ENCODE peak calls at places on chromosomes 13 and 19, in nine cellular contexts. Z is AG09309, X is choroid plexus epithelial cell, B is Karpas-422, M is GM23248, Q is heart left ventricle, T is ascending aorta, U is uterus, F is trophoblast cell. H is an unnamed sample.

GRCh38 chr13:41942462-41943094 is 18.3 kb downstream of the VWA8 start:
- DNase-seq in Z (no peak), X (peak), B (peak), M (peak), Q (no peak), T (no peak), U (no peak), F (peak), H (no peak)

GRCh38 chr19:41666075-41666474 is 22.0 kb downstream of the CEACAM7 start:
- DNase-seq in Z (no peak), X (no peak), B (no peak), M (no peak), Q (no peak), T (no peak), U (no peak), F (no peak), H (no peak)

GRCh38 chr13:22107549-22107948 is 436.7 kb downstream of the FGF9 start:
- DNase-seq in Z (no peak), X (no peak), B (no peak), M (no peak), Q (no peak), T (no peak), U (no peak), F (no peak), H (no peak)

GRCh38 chr13:85286081-85286480 is 513.1 kb downstream of the SLITRK6 start:
- DNase-seq in Z (no peak), X (no peak), B (no peak), M (no peak), Q (no peak), T (no peak), U (no peak), F (no peak), H (no peak)

GRCh38 chr19:41595258-41595889 is 19.4 kb downstream of the CEACAM21 start:
- DNase-seq in Z (peak), X (peak), B (peak), M (peak), Q (no peak), T (no peak), U (no peak), F (peak), H (peak)

GRCh38 chr19:15303105-15303780 is 29.1 kb downstream of the BRD4 start:
- DNase-seq in Z (no peak), X (peak), B (no peak), M (peak), Q (no peak), T (no peak), U (no peak), F (peak), H (no peak)

GRCh38 chr13:23348270-23349126 is 85.0 kb downstream of the SACS start:
- DNase-seq in Z (no peak), X (peak), B (no peak), M (peak), Q (no peak), T (no peak), U (no peak), F (no peak), H (no peak)

GRCh38 chr19:13060233-13060963 is 42.3 kb downstream of the LYL1 start:
- DNase-seq in Z (no peak), X (no peak), B (no peak), M (peak), Q (no peak), T (no peak), U (peak), F (no peak), H (no peak)

GRCh38 chr13:98889419-98890079 is 88.3 kb downstream of the DOCK9 start:
- DNase-seq in Z (no peak), X (no peak), B (no peak), M (no peak), Q (no peak), T (no peak), U (no peak), F (peak), H (no peak)

GRCh38 chr19:10211691-10212090 is 16.9 kb upstream of the DNMT1 start:
- DNase-seq in Z (no peak), X (no peak), B (no peak), M (no peak), Q (no peak), T (no peak), U (no peak), F (peak), H (no peak)

GRCh38 chr19:12656899-12657571 is 9.5 kb downstream of the MAN2B1 start:
- DNase-seq in Z (no peak), X (no peak), B (peak), M (peak), Q (no peak), T (no peak), U (no peak), F (no peak), H (no peak)

GRCh38 chr19:14830702-14831101 is 4.3 kb downstream of the OR7A5 start:
- DNase-seq in Z (no peak), X (no peak), B (peak), M (no peak), Q (no peak), T (no peak), U (no peak), F (peak), H (no peak)

GRCh38 chr19:46493236-46494114 is 2.2 kb downstream of the PNMA8B start:
- DNase-seq in Z (no peak), X (peak), B (no peak), M (peak), Q (peak), T (no peak), U (peak), F (no peak), H (no peak)

GRCh38 chr13:57588639-57589038 is 42.9 kb upstream of the PCDH17 start:
- DNase-seq in Z (no peak), X (no peak), B (no peak), M (no peak), Q (no peak), T (no peak), U (no peak), F (no peak), H (no peak)

GRCh38 chr13:40401911-40402776 is 264.3 kb downstream of the FOXO1 start:
- DNase-seq in Z (peak), X (peak), B (peak), M (peak), Q (peak), T (peak), U (peak), F (peak), H (no peak)

GRCh38 chr13:114128348-114128623 is 4.1 kb downstream of the RASA3 start:
- DNase-seq in Z (no peak), X (no peak), B (no peak), M (no peak), Q (no peak), T (no peak), U (no peak), F (no peak), H (no peak)
- H3K4me3 ChIP-seq in Z (peak), X (peak), B (peak), M (peak), Q (peak), T (peak), U (no peak), F (no peak), H (no peak)

GRCh38 chr13:113745059-113745458 is 14.0 kb upstream of the TMEM255B start:
- DNase-seq in Z (no peak), X (no peak), B (no peak), M (no peak), Q (no peak), T (no peak), U (no peak), F (no peak), H (no peak)
- H3K4me3 ChIP-seq in Z (no peak), X (no peak), B (no peak), M (no peak), Q (no peak), T (no peak), U (no peak), F (no peak), H (no peak)

GRCh38 chr19:920051-920857 is 3.1 kb downstream of the KISS1R start:
- DNase-seq in Z (no peak), X (no peak), B (no peak), M (peak), Q (no peak), T (no peak), U (no peak), F (peak), H (peak)

GRCh38 chr19:925087-925911 is 536 bp upstream of the ARID3A start:
- DNase-seq in Z (peak), X (peak), B (peak), M (peak), Q (peak), T (peak), U (peak), F (peak), H (peak)

GRCh38 chr19:926595-927043 is 784 bp downstream of the ARID3A start:
- DNase-seq in Z (no peak), X (peak), B (peak), M (peak), Q (peak), T (peak), U (peak), F (peak), H (no peak)

GRCh38 chr19:925912-926594 is at the start of gene ARID3A:
- DNase-seq in Z (peak), X (no peak), B (no peak), M (peak), Q (peak), T (no peak), U (no peak), F (no peak), H (no peak)

DNA sequence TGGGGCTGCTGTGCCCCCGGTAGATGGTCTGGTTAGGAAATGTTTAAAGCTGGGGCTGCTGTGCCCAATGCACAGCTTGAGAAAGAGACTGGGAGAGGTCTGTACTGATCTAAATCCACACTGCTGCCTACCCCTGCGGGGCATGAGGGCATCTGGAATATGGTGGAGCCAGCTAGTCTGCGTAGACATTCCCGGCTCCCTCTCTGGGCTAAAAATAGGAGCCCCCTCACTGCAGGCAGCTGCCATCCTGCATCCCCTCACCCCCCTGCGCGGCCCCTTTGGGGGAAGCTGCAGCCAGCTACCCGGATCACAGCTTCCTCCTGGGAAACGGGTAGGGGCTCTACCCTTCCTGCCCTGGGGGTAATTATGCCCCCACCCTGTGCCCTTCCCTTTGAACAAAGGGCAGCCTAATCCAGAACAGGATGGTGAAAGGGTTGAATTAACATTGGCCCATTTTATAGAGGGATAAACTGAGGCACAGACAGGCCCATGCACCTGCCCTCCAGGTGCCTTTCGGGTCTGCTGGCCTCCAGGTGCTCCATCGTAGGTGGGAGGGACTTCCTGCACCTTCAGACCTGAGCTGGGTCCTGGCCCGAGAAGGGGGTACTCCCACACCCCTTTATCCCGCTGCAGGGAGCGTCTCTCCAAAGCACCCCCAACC is 2.2 kb upstream of the ARID3A start:
- DNase-seq in Z (no peak), X (no peak), B (no peak), M (no peak), Q (peak), T (no peak), U (no peak), F (peak), H (no peak)
- H3K4me3 ChIP-seq in Z (no peak), X (no peak), B (no peak), M (no peak), Q (no peak), T (no peak), U (no peak), F (no peak), H (no peak)

GRCh38 chr19:18420931-18421330 is 1.7 kb downstream of the SSBP4 start:
- DNase-seq in Z (no peak), X (no peak), B (no peak), M (no peak), Q (no peak), T (no peak), U (no peak), F (no peak), H (no peak)
- H3K4me3 ChIP-seq in Z (peak), X (peak), B (no peak), M (peak), Q (no peak), T (peak), U (no peak), F (no peak), H (peak)